ENCODE peak calls at places on chromosome 11, in six cellular contexts. A is GM19239; Q is activated CD4-positive, alpha-beta T cell treated with anti-CD3 and anti-CD28 coated beads, Interleukin-2, amount 10 ng/mL, durations not matched to agents 7 days and 5 days; S is AG10803; B is stomach; P is GM18507. H is an unnamed sample.

GRCh38 chr11:65043881-65044501 is 3.0 kb downstream of the SAC3D1 start:
- DNase-seq in Q (no peak), P (no peak), S (peak), B (no peak), A (no peak), H (no peak)

GRCh38 chr11:36688892-36689291 is 90.9 kb upstream of the RAG2 start:
- DNase-seq in B (no peak), Q (no peak), S (no peak), P (no peak), A (no peak), H (no peak)

GRCh38 chr11:130121430-130121978 is 38.1 kb upstream of the ST14 start:
- DNase-seq in P (no peak), A (no peak), B (no peak), Q (peak), S (peak), H (no peak)

GRCh38 chr11:68653486-68654430 is 30.6 kb upstream of the GAL start:
- DNase-seq in P (no peak), B (no peak), A (no peak), Q (no peak), S (no peak), H (no peak)

GRCh38 chr11:10323793-10324170 is 18.9 kb downstream of the ADM start:
- DNase-seq in A (no peak), P (no peak), S (peak), B (no peak), Q (no peak), H (peak)

GRCh38 chr11:76210920-76211851 is 4.9 kb upstream of the WNT11 start:
- DNase-seq in S (no peak), Q (no peak), A (no peak), P (no peak), B (no peak), H (no peak)

GRCh38 chr11:69538840-69539239 is 57.4 kb downstream of the LINC01488 start:
- DNase-seq in B (no peak), S (no peak), Q (no peak), A (no peak), P (no peak), H (no peak)

GRCh38 chr11:1437500-1437899 is 47.8 kb downstream of the BRSK2 start:
- DNase-seq in Q (no peak), P (no peak), S (peak), A (no peak), B (peak), H (no peak)

GRCh38 chr11:8833568-8834275 is 77.3 kb upstream of the AKIP1 start:
- DNase-seq in A (no peak), P (no peak), Q (no peak), B (no peak), S (peak), H (peak)